ENCODE peak calls at places on chromosomes 11 and 22, in five cellular contexts. One of them, this sample, is unnamed.

GRCh38 chr11:69300124-69301032 is 6.4 kb downstream of the MYEOV start:
- DNase-seq in AG09319: no peak
- DNase-seq in naive thymus-derived CD8-positive, alpha-beta T cell: no peak
- DNase-seq in H7: no peak
- DNase-seq in nephron progenitor cell: no peak
- DNase-seq in this sample: no peak

GRCh38 chr11:86444981-86445380 is 70.3 kb downstream of the CCDC81 start:
- DNase-seq in AG09319: no peak
- DNase-seq in naive thymus-derived CD8-positive, alpha-beta T cell: no peak
- DNase-seq in H7: no peak
- DNase-seq in nephron progenitor cell: no peak
- DNase-seq in this sample: no peak

GRCh38 chr11:83566948-83567347 is 280.8 kb upstream of the CCDC90B start:
- DNase-seq in AG09319: no peak
- DNase-seq in naive thymus-derived CD8-positive, alpha-beta T cell: no peak
- DNase-seq in H7: no peak
- DNase-seq in nephron progenitor cell: no peak
- DNase-seq in this sample: no peak

GRCh38 chr22:27146871-27147591 is 489.6 kb downstream of the MIAT start:
- DNase-seq in AG09319: no peak
- DNase-seq in naive thymus-derived CD8-positive, alpha-beta T cell: no peak
- DNase-seq in H7: no peak
- DNase-seq in nephron progenitor cell: no peak
- DNase-seq in this sample: no peak

GRCh38 chr11:107741044-107741823 is 29.4 kb upstream of the SLN start:
- DNase-seq in AG09319: no peak
- DNase-seq in naive thymus-derived CD8-positive, alpha-beta T cell: no peak
- DNase-seq in H7: peak
- DNase-seq in nephron progenitor cell: no peak
- DNase-seq in this sample: peak

GRCh38 chr11:10273738-10274137 is 20.3 kb downstream of the SBF2 start:
- DNase-seq in AG09319: no peak
- DNase-seq in naive thymus-derived CD8-positive, alpha-beta T cell: no peak
- DNase-seq in H7: no peak
- DNase-seq in nephron progenitor cell: no peak
- DNase-seq in this sample: no peak

GRCh38 chr11:19719960-19720359 is 7.3 kb downstream of the NAV2 start:
- DNase-seq in AG09319: no peak
- DNase-seq in naive thymus-derived CD8-positive, alpha-beta T cell: no peak
- DNase-seq in H7: no peak
- DNase-seq in nephron progenitor cell: no peak
- DNase-seq in this sample: no peak

GRCh38 chr11:46222485-46223251 is 54.8 kb upstream of the CREB3L1 start:
- DNase-seq in AG09319: no peak
- DNase-seq in naive thymus-derived CD8-positive, alpha-beta T cell: no peak
- DNase-seq in H7: peak
- DNase-seq in nephron progenitor cell: no peak
- DNase-seq in this sample: peak

GRCh38 chr22:19173047-19174035 is 5.2 kb downstream of the SLC25A1 start:
- DNase-seq in AG09319: no peak
- DNase-seq in naive thymus-derived CD8-positive, alpha-beta T cell: no peak
- DNase-seq in H7: no peak
- DNase-seq in nephron progenitor cell: no peak
- DNase-seq in this sample: no peak

GRCh38 chr22:44638966-44639739 is 62.9 kb upstream of the PRR5 start:
- DNase-seq in AG09319: no peak
- DNase-seq in naive thymus-derived CD8-positive, alpha-beta T cell: no peak
- DNase-seq in H7: peak
- DNase-seq in nephron progenitor cell: no peak
- DNase-seq in this sample: no peak

GRCh38 chr11:67523556-67524479 is 572 bp upstream of the CABP2 start:
- DNase-seq in AG09319: no peak
- DNase-seq in naive thymus-derived CD8-positive, alpha-beta T cell: no peak
- DNase-seq in H7: peak
- DNase-seq in nephron progenitor cell: no peak
- DNase-seq in this sample: no peak

GRCh38 chr11:47415949-47416472 is 7.6 kb downstream of the SLC39A13 start:
- DNase-seq in AG09319: peak
- DNase-seq in naive thymus-derived CD8-positive, alpha-beta T cell: no peak
- DNase-seq in H7: peak
- DNase-seq in nephron progenitor cell: no peak
- DNase-seq in this sample: peak

GRCh38 chr11:723120-723883 is 17.3 kb downstream of the EPS8L2 start:
- DNase-seq in AG09319: no peak
- DNase-seq in naive thymus-derived CD8-positive, alpha-beta T cell: peak
- DNase-seq in H7: peak
- DNase-seq in nephron progenitor cell: no peak
- DNase-seq in this sample: peak

GRCh38 chr11:93933230-93933629 is 82.8 kb upstream of the VSTM5 start:
- DNase-seq in AG09319: no peak
- DNase-seq in naive thymus-derived CD8-positive, alpha-beta T cell: no peak
- DNase-seq in H7: no peak
- DNase-seq in nephron progenitor cell: no peak
- DNase-seq in this sample: no peak

GRCh38 chr22:47154621-47155081 is 392.2 kb downstream of the TBC1D22A start:
- DNase-seq in AG09319: peak
- DNase-seq in naive thymus-derived CD8-positive, alpha-beta T cell: no peak
- DNase-seq in H7: no peak
- DNase-seq in nephron progenitor cell: no peak
- DNase-seq in this sample: no peak

GRCh38 chr11:36509265-36509664 is 807 bp downstream of the TRAF6 start:
- DNase-seq in AG09319: no peak
- DNase-seq in naive thymus-derived CD8-positive, alpha-beta T cell: peak
- DNase-seq in H7: peak
- DNase-seq in nephron progenitor cell: peak
- DNase-seq in this sample: no peak

GRCh38 chr11:120894207-120894989 is 129.5 kb upstream of the TBCEL start:
- DNase-seq in AG09319: no peak
- DNase-seq in naive thymus-derived CD8-positive, alpha-beta T cell: no peak
- DNase-seq in H7: no peak
- DNase-seq in nephron progenitor cell: no peak
- DNase-seq in this sample: no peak

GRCh38 chr22:22884888-22885840 is 2.5 kb upstream of the IGLL5 start:
- DNase-seq in AG09319: no peak
- DNase-seq in naive thymus-derived CD8-positive, alpha-beta T cell: no peak
- DNase-seq in H7: peak
- DNase-seq in nephron progenitor cell: no peak
- DNase-seq in this sample: no peak

GRCh38 chr11:127345819-127346459 is 345.4 kb upstream of the KIRREL3 start:
- DNase-seq in AG09319: no peak
- DNase-seq in naive thymus-derived CD8-positive, alpha-beta T cell: no peak
- DNase-seq in H7: peak
- DNase-seq in nephron progenitor cell: peak
- DNase-seq in this sample: peak

GRCh38 chr22:23060612-23061400 is 9.5 kb upstream of the GNAZ start:
- DNase-seq in AG09319: no peak
- DNase-seq in naive thymus-derived CD8-positive, alpha-beta T cell: no peak
- DNase-seq in H7: peak
- DNase-seq in nephron progenitor cell: no peak
- DNase-seq in this sample: no peak

GRCh38 chr22:50599816-50600454 is 658 bp upstream of the MAPK8IP2 start:
- DNase-seq in AG09319: no peak
- DNase-seq in naive thymus-derived CD8-positive, alpha-beta T cell: peak
- DNase-seq in H7: peak
- DNase-seq in nephron progenitor cell: peak
- DNase-seq in this sample: peak

This sample was measured in iPS-NIHi11.